ENCODE peak calls at places on chromosomes 4 and X, in seven cellular contexts. J, K, O, S, B, A and I are unnamed samples.

GRCh38 chr4:128709268-128709667 is 100.2 kb upstream of the JADE1 start:
- DNase-seq in B (no peak), K (no peak), J (no peak), S (no peak), A (no peak), O (no peak), I (no peak)

GRCh38 chr4:167897116-167897515 is 195.2 kb upstream of the ANXA10 start:
- DNase-seq in A (peak; percentile 15), S (no peak), B (no peak), K (no peak), J (peak; percentile 61), O (no peak), I (no peak)

GRCh38 chr4:154622598-154622997 is 10.1 kb upstream of the FGG start:
- DNase-seq in O (peak; percentile 62), J (peak; percentile 82), A (peak; percentile 31), B (no peak), K (no peak), S (no peak), I (no peak)

GRCh38 chr4:166309286-166309685 is 436.2 kb downstream of the TLL1 start:
- DNase-seq in B (no peak), J (no peak), S (no peak), K (no peak), O (no peak), A (no peak), I (no peak)

GRCh38 chrX:108025954-108026616 is 18.8 kb upstream of the VSIG1 start:
- DNase-seq in S (no peak), A (no peak), K (no peak), O (no peak), B (no peak), J (no peak), I (no peak)

GRCh38 chr4:56147371-56147770 is 198.6 kb downstream of the CEP135 start:
- DNase-seq in B (no peak), S (no peak), A (peak; percentile 36), K (no peak), J (no peak), O (peak; percentile 6), I (no peak)

GRCh38 chr4:124177647-124178425 is 534.7 kb downstream of the ANKRD50 start:
- DNase-seq in K (no peak), B (no peak), S (no peak), A (no peak), J (no peak), O (no peak), I (no peak)

GRCh38 chr4:183099537-183100297 is 660 bp downstream of the WWC2 start:
- DNase-seq in K (no peak), S (peak; percentile 29), J (peak; percentile 89), A (no peak), O (peak; percentile 45), B (peak; percentile 60), I (peak; percentile 77)

GRCh38 chrX:55118574-55118973 is 29.8 kb downstream of the PAGE2 start:
- DNase-seq in S (no peak), K (no peak), O (no peak), A (no peak), B (no peak), J (no peak), I (no peak)

GRCh38 chr4:156729416-156729815 is 242.2 kb downstream of the PDGFC start:
- DNase-seq in J (no peak), B (no peak), A (no peak), K (no peak), O (no peak), S (no peak), I (no peak)
- TF ChIP-seq POLR2AphosphoS5 in J (no peak), B (no peak), A (no peak), K (no peak), O (no peak), S (no peak), I (no peak)

GRCh38 chr4:184355857-184356256 is 118.5 kb downstream of the IRF2 start:
- DNase-seq in S (no peak), J (no peak), O (no peak), K (no peak), B (no peak), A (no peak), I (no peak)

GRCh38 chr4:184357164-184357563 is 117.2 kb downstream of the IRF2 start:
- DNase-seq in K (no peak), J (no peak), A (no peak), B (no peak), S (no peak), O (no peak), I (no peak)

GRCh38 chr4:184355111-184355604 is 119.2 kb downstream of the IRF2 start:
- DNase-seq in B (peak; percentile 67), J (no peak), K (no peak), O (peak; percentile 88), A (peak; percentile 48), S (no peak), I (no peak)

GRCh38 chr4:184357783-184358182 is 116.6 kb downstream of the IRF2 start:
- DNase-seq in A (no peak), S (no peak), J (no peak), K (no peak), B (no peak), O (no peak), I (no peak)

DNA sequence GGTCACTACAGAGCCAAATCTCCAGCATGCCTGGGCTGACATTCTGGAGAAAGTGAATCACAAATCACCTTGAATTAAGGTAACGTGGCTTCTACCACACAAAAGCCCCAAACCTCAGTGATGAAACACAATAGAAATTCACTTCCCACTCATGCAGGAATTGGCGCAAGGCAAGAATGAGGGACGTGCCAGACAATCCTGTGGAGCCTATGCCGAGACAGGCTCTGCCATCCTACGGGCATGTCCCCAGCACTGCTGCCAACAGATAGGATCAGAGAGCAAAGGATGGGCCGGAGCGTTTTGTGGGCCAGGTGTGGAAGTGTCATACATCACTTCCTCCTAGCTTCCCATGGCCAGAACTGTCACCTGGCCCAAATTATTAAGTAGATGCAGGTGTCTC is 118.0 kb downstream of the IRF2 start:
- DNase-seq in B (no peak), A (no peak), O (no peak), J (no peak), S (no peak), K (no peak), I (no peak)
- H3K27ac ChIP-seq in B (no peak overlapping the region), A (no peak overlapping the region), O (no peak overlapping the region), J (no peak overlapping the region), S (peak overlapping the region; percentile 74), K (no peak overlapping the region), I (peak overlapping the region; percentile 62)

GRCh38 chrX:131671714-131672113 is 127.8 kb downstream of the OR13H1 start:
- DNase-seq in O (no peak), S (no peak), A (peak; percentile 5), J (no peak), K (no peak), B (no peak), I (no peak)
- TF ChIP-seq POLR2AphosphoS5 in O (no peak), S (no peak), A (no peak), J (no peak), K (no peak), B (no peak), I (no peak)

GRCh38 chrX:41029332-41029731 is 55.9 kb upstream of the USP9X start:
- DNase-seq in A (no peak), K (no peak), B (no peak), S (no peak), O (no peak), J (no peak), I (no peak)

GRCh38 chrX:41035582-41035981 is 49.7 kb upstream of the USP9X start:
- DNase-seq in K (no peak), A (no peak), S (no peak), J (no peak), O (no peak), B (no peak), I (no peak)

GRCh38 chrX:41033299-41033698 is 51.9 kb upstream of the USP9X start:
- DNase-seq in O (no peak), B (no peak), J (peak; percentile 47), K (no peak), S (no peak), A (no peak), I (no peak)

GRCh38 chrX:41027388-41027787 is 57.9 kb upstream of the USP9X start:
- DNase-seq in A (no peak), J (peak; percentile 28), K (no peak), S (no peak), B (no peak), O (no peak), I (no peak)

DNA sequence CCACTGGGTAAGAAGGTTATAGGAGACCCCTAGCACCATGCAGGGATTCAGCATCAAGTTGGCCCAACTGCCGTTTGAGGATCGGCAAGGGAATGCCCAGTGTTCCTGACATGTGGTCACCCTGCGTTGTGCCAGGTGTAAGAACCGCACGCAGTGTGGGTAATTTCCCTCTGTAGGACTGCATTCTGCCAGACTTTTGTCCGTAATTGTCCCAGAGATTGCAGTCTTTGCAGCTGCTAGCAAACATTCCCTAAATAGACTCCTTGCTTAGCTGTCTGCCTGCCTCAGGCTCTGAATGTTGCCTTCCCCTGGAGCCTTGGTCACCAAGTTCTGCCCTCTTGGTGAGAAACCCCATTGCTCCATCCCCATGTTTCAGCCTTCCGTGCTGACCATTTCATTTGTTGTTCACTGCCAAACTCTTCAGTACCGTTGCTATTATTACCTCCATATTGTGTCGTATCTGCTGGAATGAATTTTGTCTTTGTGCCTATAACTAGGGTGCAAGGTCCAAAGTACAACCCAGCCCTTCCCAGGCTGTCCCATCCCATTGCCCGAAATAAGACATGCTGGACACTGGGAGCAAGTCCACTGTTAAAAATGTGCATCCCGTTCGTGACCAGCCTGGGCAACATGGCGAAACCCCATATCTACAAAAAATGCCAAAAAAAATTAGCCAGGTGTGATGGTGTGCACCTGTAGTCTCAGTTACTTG is 53.8 kb upstream of the USP9X start:
- DNase-seq in B (no peak), J (no peak), A (no peak), O (no peak), K (no peak), S (no peak), I (no peak)
- H3K27ac ChIP-seq in B (no peak overlapping the region), J (no peak overlapping the region), A (no peak overlapping the region), O (no peak overlapping the region), K (no peak overlapping the region), S (no peak overlapping the region), I (no peak overlapping the region)

DNA sequence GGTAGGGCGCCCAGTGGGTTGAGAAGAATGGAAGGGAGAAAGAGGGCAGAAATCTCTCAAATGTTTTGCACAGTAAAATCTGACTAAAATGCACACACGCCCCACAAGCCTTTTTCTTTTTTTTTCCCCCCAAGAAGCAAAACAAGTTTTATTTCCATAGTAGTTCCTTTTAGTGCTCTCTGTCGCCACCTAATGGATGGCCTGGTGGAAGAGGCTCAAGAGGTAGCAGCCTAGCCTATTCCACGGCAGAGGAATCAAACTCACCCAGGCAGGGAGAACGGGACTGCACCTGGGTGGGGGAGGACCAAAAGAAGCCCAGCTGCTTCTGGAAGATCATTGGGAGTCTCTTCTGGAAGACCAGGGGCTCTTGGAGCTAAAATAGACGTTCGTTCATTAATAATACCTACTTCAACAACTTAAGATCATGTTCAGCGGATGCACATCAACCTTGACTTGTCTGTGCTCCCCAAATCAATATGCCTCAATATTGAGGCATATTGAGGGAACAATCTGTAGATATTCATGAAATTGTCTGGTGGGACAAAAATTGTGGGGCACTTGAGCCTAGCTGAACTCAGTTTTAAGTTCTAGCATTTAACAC is 31.6 kb upstream of the IRAK1 start:
- DNase-seq in J (peak; percentile 78), K (no peak), B (peak; percentile 65), O (peak; percentile 78), S (peak; percentile 82), A (peak; percentile 70), I (no peak)
- TF ChIP-seq POLR2AphosphoS5 in J (no peak), K (no peak), B (no peak), O (no peak), S (no peak), A (no peak), I (no peak)